ENCODE peak calls at places on chromosomes 4 and X, in four cellular contexts. One of them, this sample, is unnamed.
A peak's percentile ranks its signal among the peaks of the same experiment; 100 is the strongest.

GRCh38 chrX:46882266-46882665 is 30.0 kb upstream of the JADE3 start:
- DNase-seq in sciatic nerve: no peak
- DNase-seq in SK-N-SH: no peak
- DNase-seq in left ventricle myocardium inferior: no peak
- DNase-seq in this sample: no peak

GRCh38 chrX:22674947-22675346 is 324.8 kb upstream of the DDX53 start:
- DNase-seq in sciatic nerve: no peak
- DNase-seq in SK-N-SH: no peak
- DNase-seq in left ventricle myocardium inferior: no peak
- DNase-seq in this sample: no peak

GRCh38 chr4:37383579-37384229 is 139.2 kb downstream of the NWD2 start:
- DNase-seq in sciatic nerve: no peak
- DNase-seq in SK-N-SH: peak; percentile 9
- DNase-seq in left ventricle myocardium inferior: no peak
- DNase-seq in this sample: no peak

GRCh38 chr4:94412019-94413017 is 39.4 kb upstream of the PDLIM5 start:
- DNase-seq in sciatic nerve: no peak
- DNase-seq in SK-N-SH: no peak
- DNase-seq in left ventricle myocardium inferior: no peak
- DNase-seq in this sample: no peak

GRCh38 chr4:40251366-40251765 is 54.5 kb downstream of the RHOH start:
- DNase-seq in sciatic nerve: no peak
- DNase-seq in SK-N-SH: no peak
- DNase-seq in left ventricle myocardium inferior: no peak
- DNase-seq in this sample: no peak

GRCh38 chrX:9130031-9130430 is 96.1 kb upstream of the FAM9B start:
- DNase-seq in sciatic nerve: no peak
- DNase-seq in SK-N-SH: no peak
- DNase-seq in left ventricle myocardium inferior: no peak
- DNase-seq in this sample: no peak

GRCh38 chr4:2672082-2672481 is 84.1 kb downstream of the TNIP2 start:
- DNase-seq in sciatic nerve: no peak
- DNase-seq in SK-N-SH: no peak
- DNase-seq in left ventricle myocardium inferior: no peak
- DNase-seq in this sample: no peak

GRCh38 chrX:51837926-51838325 is 55.5 kb upstream of the MAGED1 start:
- DNase-seq in sciatic nerve: peak; percentile 82
- DNase-seq in SK-N-SH: peak; percentile 20
- DNase-seq in left ventricle myocardium inferior: peak; percentile 48
- DNase-seq in this sample: peak; percentile 68

GRCh38 chrX:69152398-69152797 is 12.9 kb downstream of the PJA1 start:
- DNase-seq in sciatic nerve: no peak
- DNase-seq in SK-N-SH: peak; percentile 17
- DNase-seq in left ventricle myocardium inferior: no peak
- DNase-seq in this sample: peak; percentile 17

GRCh38 chrX:41457618-41458192 is 10.6 kb downstream of the NYX start:
- DNase-seq in sciatic nerve: peak; percentile 46
- DNase-seq in SK-N-SH: no peak
- DNase-seq in left ventricle myocardium inferior: no peak
- DNase-seq in this sample: no peak

GRCh38 chrX:39866229-39866628 is 231.5 kb downstream of the BCOR start:
- DNase-seq in sciatic nerve: no peak
- DNase-seq in SK-N-SH: no peak
- DNase-seq in left ventricle myocardium inferior: no peak
- DNase-seq in this sample: no peak

GRCh38 chrX:40143001-40143400 is 45.2 kb upstream of the BCOR start:
- DNase-seq in sciatic nerve: no peak
- DNase-seq in SK-N-SH: no peak
- DNase-seq in left ventricle myocardium inferior: no peak
- DNase-seq in this sample: no peak

GRCh38 chrX:102604327-102604726 is 5.0 kb downstream of the ARMCX5 start:
- DNase-seq in sciatic nerve: no peak
- DNase-seq in SK-N-SH: no peak
- DNase-seq in left ventricle myocardium inferior: no peak
- DNase-seq in this sample: no peak

GRCh38 chr4:57048590-57049304 is 61.4 kb downstream of the IGFBP7 start:
- DNase-seq in sciatic nerve: no peak
- DNase-seq in SK-N-SH: no peak
- DNase-seq in left ventricle myocardium inferior: no peak
- DNase-seq in this sample: no peak

GRCh38 chr4:79528241-79528706 is 120.2 kb upstream of the GK2 start:
- DNase-seq in sciatic nerve: no peak
- DNase-seq in SK-N-SH: no peak
- DNase-seq in left ventricle myocardium inferior: no peak
- DNase-seq in this sample: no peak

GRCh38 chrX:11555759-11556158 is 110.0 kb downstream of the ARHGAP6 start:
- DNase-seq in sciatic nerve: no peak
- DNase-seq in SK-N-SH: no peak
- DNase-seq in left ventricle myocardium inferior: no peak
- DNase-seq in this sample: no peak

GRCh38 chrX:133776072-133776471 is 209.3 kb downstream of the GPC3 start:
- DNase-seq in sciatic nerve: no peak
- DNase-seq in SK-N-SH: peak; percentile 31
- DNase-seq in left ventricle myocardium inferior: peak; percentile 19
- DNase-seq in this sample: no peak

GRCh38 chr4:102585329-102585728 is 84.2 kb downstream of the NFKB1 start:
- DNase-seq in sciatic nerve: no peak
- DNase-seq in SK-N-SH: no peak
- DNase-seq in left ventricle myocardium inferior: no peak
- DNase-seq in this sample: no peak

GRCh38 chrX:75655627-75656026 is 129.4 kb downstream of the MAGEE2 start:
- DNase-seq in sciatic nerve: no peak
- DNase-seq in SK-N-SH: no peak
- DNase-seq in left ventricle myocardium inferior: no peak
- DNase-seq in this sample: no peak

GRCh38 chr4:48162162-48162561 is 28.1 kb upstream of the TXK start:
- DNase-seq in sciatic nerve: no peak
- DNase-seq in SK-N-SH: no peak
- DNase-seq in left ventricle myocardium inferior: no peak
- DNase-seq in this sample: no peak

GRCh38 chrX:106726485-106727437 is at the start of gene RNF128:
- DNase-seq in sciatic nerve: no peak
- DNase-seq in SK-N-SH: peak; percentile 12
- DNase-seq in left ventricle myocardium inferior: no peak
- DNase-seq in this sample: no peak

GRCh38 chr4:72286185-72286584 is 254.4 kb downstream of the NPFFR2 start:
- DNase-seq in sciatic nerve: no peak
- DNase-seq in SK-N-SH: peak; percentile 1
- DNase-seq in left ventricle myocardium inferior: no peak
- DNase-seq in this sample: no peak

GRCh38 chr4:36244257-36245084 is at the start of gene ARAP2:
- DNase-seq in sciatic nerve: peak; percentile 71
- DNase-seq in SK-N-SH: peak; percentile 19
- DNase-seq in left ventricle myocardium inferior: peak; percentile 33
- DNase-seq in this sample: peak; percentile 45

GRCh38 chrX:139204903-139205667 is 325.5 kb upstream of the F9 start:
- DNase-seq in sciatic nerve: peak; percentile 59
- DNase-seq in SK-N-SH: peak; percentile 27
- DNase-seq in left ventricle myocardium inferior: peak; percentile 18
- DNase-seq in this sample: no peak

GRCh38 chr4:17324431-17324830 is 187.5 kb downstream of the QDPR start:
- DNase-seq in sciatic nerve: peak; percentile 71
- DNase-seq in SK-N-SH: peak; percentile 59
- DNase-seq in left ventricle myocardium inferior: no peak
- DNase-seq in this sample: no peak

GRCh38 chrX:155020591-155020990 is 1.9 kb downstream of the F8 start:
- DNase-seq in sciatic nerve: no peak
- DNase-seq in SK-N-SH: no peak
- DNase-seq in left ventricle myocardium inferior: no peak
- DNase-seq in this sample: no peak

GRCh38 chr4:188282620-188283232 is 143.5 kb downstream of the TRIML1 start:
- DNase-seq in sciatic nerve: no peak
- DNase-seq in SK-N-SH: no peak
- DNase-seq in left ventricle myocardium inferior: no peak
- DNase-seq in this sample: no peak

GRCh38 chr4:150010525-150011126 is 67.6 kb upstream of the DCLK2 start:
- DNase-seq in sciatic nerve: no peak
- DNase-seq in SK-N-SH: peak; percentile 23
- DNase-seq in left ventricle myocardium inferior: no peak
- DNase-seq in this sample: no peak

GRCh38 chrX:9349572-9350259 is 115.1 kb upstream of the TBL1X start:
- DNase-seq in sciatic nerve: no peak
- DNase-seq in SK-N-SH: peak; percentile 42
- DNase-seq in left ventricle myocardium inferior: no peak
- DNase-seq in this sample: no peak

GRCh38 chr4:41132055-41132683 is 82.2 kb downstream of the APBB2 start:
- DNase-seq in sciatic nerve: no peak
- DNase-seq in SK-N-SH: no peak
- DNase-seq in left ventricle myocardium inferior: no peak
- DNase-seq in this sample: no peak

GRCh38 chrX:139811942-139812629 is 104.1 kb upstream of the MCF2 start:
- DNase-seq in sciatic nerve: no peak
- DNase-seq in SK-N-SH: no peak
- DNase-seq in left ventricle myocardium inferior: no peak
- DNase-seq in this sample: no peak

GRCh38 chrX:110000854-110001701 is 1.8 kb upstream of the TMEM164 start:
- DNase-seq in sciatic nerve: no peak
- DNase-seq in SK-N-SH: no peak
- DNase-seq in left ventricle myocardium inferior: no peak
- DNase-seq in this sample: no peak

GRCh38 chrX:47540754-47541538 is 20.1 kb upstream of the ARAF start:
- DNase-seq in sciatic nerve: peak; percentile 79
- DNase-seq in SK-N-SH: peak; percentile 80
- DNase-seq in left ventricle myocardium inferior: peak; percentile 63
- DNase-seq in this sample: peak; percentile 82

GRCh38 chrX:153469811-153470410 is 465 bp downstream of the HAUS7 start:
- DNase-seq in sciatic nerve: no peak
- DNase-seq in SK-N-SH: peak; percentile 55
- DNase-seq in left ventricle myocardium inferior: no peak
- DNase-seq in this sample: no peak

GRCh38 chr4:91600301-91600700 is 703.5 kb upstream of the GRID2 start:
- DNase-seq in sciatic nerve: no peak
- DNase-seq in SK-N-SH: no peak
- DNase-seq in left ventricle myocardium inferior: no peak
- DNase-seq in this sample: no peak

GRCh38 chr4:56310401-56310800 is 76.9 kb downstream of the AASDH start:
- DNase-seq in sciatic nerve: no peak
- DNase-seq in SK-N-SH: no peak
- DNase-seq in left ventricle myocardium inferior: no peak
- DNase-seq in this sample: no peak

GRCh38 chrX:127708155-127708554 is 344.0 kb downstream of the ACTRT1 start:
- DNase-seq in sciatic nerve: no peak
- DNase-seq in SK-N-SH: no peak
- DNase-seq in left ventricle myocardium inferior: no peak
- DNase-seq in this sample: no peak

GRCh38 chrX:74450803-74451449 is 29.6 kb downstream of the SLC16A2 start:
- DNase-seq in sciatic nerve: no peak
- DNase-seq in SK-N-SH: no peak
- DNase-seq in left ventricle myocardium inferior: no peak
- DNase-seq in this sample: no peak

GRCh38 chr4:2259541-2260267 is 2.2 kb downstream of the MXD4 start:
- DNase-seq in sciatic nerve: peak; percentile 59
- DNase-seq in SK-N-SH: no peak
- DNase-seq in left ventricle myocardium inferior: peak; percentile 14
- DNase-seq in this sample: no peak